ENCODE peak calls at places on chromosomes 7 and 10, in four cellular contexts. V is GM12878, O is K562, I is HL-60. E is an unnamed sample.

GRCh38 chr10:86047588-86047987 is 319.0 kb downstream of the GRID1 start:
- DNase-seq in V (peak; percentile 24), O (no peak), I (peak; percentile 9), E (no peak)

GRCh38 chr7:20064974-20065862 is 152.0 kb downstream of the MACC1 start:
- DNase-seq in V (peak; percentile 57), O (no peak), I (no peak), E (peak; percentile 13)

GRCh38 chr7:2525161-2525930 is 5.8 kb downstream of the LFNG start:
- DNase-seq in V (no peak), O (peak; percentile 36), I (peak; percentile 67), E (no peak)

GRCh38 chr7:66076459-66077329 is 1.1 kb downstream of the ASL start:
- DNase-seq in V (no peak), O (no peak), I (peak; percentile 45), E (no peak)

GRCh38 chr7:5282464-5283316 is at the start of gene SLC29A4:
- DNase-seq in V (no peak), O (peak; percentile 73), I (no peak), E (no peak)

GRCh38 chr7:93179173-93179572 is 31.0 kb upstream of the SAMD9L start:
- DNase-seq in V (no peak), O (no peak), I (no peak), E (no peak)

GRCh38 chr7:116353614-116354013 is 143.3 kb downstream of the TES start:
- DNase-seq in V (no peak), O (no peak), I (no peak), E (no peak)

GRCh38 chr10:77613476-77614130 is 24.0 kb downstream of the KCNMA1 start:
- DNase-seq in V (no peak), O (no peak), I (no peak), E (no peak)

GRCh38 chr10:114684085-114684821 is 26.2 kb upstream of the ABLIM1 start:
- DNase-seq in V (no peak), O (no peak), I (no peak), E (no peak)

GRCh38 chr7:152050547-152050971 is 25.1 kb downstream of the GALNT11 start:
- DNase-seq in V (no peak), O (no peak), I (no peak), E (no peak)

GRCh38 chr7:106063692-106064091 is 48.4 kb downstream of the SYPL1 start:
- DNase-seq in V (no peak), O (no peak), I (no peak), E (no peak)

DNA sequence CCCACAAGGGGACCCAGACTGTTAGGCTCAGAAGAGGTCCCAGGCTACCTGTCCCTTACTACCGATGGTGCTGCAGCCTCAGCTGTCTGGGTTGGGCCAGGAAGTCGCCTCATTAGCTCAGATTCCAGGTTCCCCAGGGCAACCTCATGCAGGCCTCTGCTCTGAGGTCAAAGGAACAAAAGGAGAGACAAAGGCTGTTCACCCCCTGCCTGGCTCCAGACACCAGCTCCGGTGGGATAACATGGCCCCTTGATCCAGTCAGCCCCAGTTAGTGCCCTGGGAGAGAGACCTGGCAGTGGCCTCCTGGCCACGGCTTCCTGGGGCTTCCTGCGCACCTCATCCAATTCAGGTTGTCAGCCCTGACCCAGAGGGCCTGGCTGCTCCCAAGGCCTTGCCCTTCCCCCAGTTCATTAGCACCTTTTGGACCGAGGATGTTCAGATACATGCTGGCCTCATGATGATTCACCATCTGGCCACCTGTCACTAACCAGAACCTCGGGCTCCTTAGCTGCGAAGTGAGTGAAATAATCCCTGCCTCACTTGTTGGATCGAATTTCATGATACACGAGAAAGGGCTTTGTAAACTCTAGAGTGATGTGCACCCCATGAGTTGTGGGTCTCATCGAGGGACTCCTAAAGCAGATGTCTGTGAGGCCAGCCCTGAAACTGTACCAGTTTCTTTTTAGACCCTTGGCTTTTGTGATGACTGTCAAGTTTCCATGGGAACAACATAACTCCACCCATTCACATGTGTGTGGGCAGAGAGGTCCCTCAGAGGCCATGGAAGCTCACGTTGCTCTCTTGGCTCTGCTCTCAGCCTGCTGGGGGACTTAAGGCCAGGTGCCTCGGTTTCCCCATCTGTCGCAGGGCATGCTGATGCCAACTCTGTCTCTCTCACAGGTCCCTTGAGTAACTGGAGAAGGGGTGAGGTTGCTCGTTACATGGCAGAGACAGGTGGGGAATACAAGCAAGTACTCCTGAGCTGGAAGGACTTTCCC is 79.5 kb upstream of the PCBD1 start:
- DNase-seq in V (no peak), O (no peak), I (no peak), E (peak; percentile 52)
- TF ChIP-seq SPI1 in V (no peak), O (no peak), I (no peak), E (no peak)

GRCh38 chr7:68185641-68186040 is 1189.0 kb downstream of the TYW1 start:
- DNase-seq in V (no peak), O (no peak), I (no peak), E (no peak)
- TF ChIP-seq SPI1 in V (no peak), O (no peak), I (no peak), E (no peak)

DNA sequence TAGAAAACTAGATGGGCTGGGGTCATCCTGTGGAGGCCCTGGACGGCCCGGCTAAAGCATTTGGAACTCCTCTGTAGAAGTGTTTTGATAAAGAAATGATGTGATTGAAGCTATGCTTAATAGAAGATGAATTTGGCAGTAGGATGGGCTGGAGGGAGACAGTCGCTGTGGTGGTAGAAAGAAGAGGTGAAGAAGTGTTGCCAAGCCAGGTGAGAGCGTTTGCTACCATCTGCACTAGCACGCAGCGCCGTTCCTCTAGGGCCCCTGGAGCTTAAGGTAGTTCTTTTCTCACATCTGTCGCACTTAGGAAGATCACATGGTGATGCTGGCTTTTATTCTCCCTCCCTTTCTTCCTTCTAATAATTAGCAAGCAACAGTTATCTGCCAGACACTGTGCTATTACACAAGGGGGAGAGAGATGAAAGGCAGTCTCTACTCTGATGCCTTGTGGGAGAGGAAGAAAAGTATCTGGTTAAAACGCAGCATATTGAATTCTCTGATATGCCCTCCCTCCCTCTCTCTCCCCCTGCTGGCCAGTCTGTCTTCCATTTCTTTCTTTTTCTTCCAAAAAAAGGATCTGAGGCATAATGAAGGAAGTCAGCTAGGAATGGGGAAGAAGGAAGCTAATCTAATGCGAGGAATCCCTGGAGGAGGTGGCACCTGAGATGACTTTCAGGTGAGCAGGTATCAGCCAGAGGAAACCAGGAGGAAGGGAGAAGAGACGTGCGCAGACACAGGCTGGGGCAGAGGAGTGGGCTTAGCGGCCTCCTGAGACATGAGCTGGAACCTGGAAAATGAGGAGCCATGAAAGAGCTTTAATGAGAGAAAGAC is 162.3 kb upstream of the KLF14 start:
- DNase-seq in V (no peak), O (peak; percentile 48), I (peak; percentile 23), E (no peak)
- TF ChIP-seq SPI1 in V (no peak), O (peak; percentile 32), I (peak; percentile 3), E (no peak)

DNA sequence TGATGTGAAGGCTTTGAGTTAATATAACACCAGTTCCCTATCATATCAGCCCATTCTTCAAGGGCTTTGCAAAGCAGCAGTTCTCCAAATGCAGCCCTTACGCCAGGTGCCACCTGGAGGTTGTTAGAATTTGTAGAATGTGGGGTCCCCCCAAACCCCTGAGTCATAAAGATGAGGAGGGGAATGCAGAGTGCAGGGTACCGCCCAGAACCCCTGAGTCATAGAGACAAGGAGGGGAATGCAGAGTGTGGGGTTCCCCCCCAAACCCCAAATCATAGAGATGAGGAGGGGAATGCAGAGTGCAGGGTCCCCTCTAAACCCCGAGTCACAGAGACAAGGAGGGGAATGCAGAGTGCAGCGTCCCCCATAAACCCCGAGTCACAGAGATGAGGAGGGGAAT is 605.8 kb downstream of the PTPRN2 start:
- DNase-seq in V (no peak), O (no peak), I (no peak), E (no peak)
- TF ChIP-seq SPI1 in V (no peak), O (no peak), I (no peak), E (no peak)

DNA sequence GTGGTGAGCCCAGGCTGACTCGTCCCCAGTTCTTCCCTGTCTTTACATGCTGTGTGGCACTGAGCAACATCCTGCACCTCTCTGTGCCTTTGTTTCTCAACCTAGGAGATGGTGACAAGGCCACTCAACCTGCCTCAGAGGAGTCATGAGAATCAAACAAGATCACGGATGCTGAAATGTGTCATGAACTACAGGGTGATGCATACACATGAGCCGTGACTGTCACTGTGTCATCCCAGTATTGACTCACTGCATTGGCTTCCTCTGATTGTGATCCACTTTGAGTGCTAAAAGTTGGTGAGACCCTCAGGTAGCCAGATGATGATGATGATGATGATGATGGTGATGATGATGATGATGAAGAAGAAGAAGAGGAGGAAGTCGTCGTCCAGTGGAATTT is 11.5 kb downstream of the C10orf71 start:
- DNase-seq in V (no peak), O (no peak), I (no peak), E (no peak)
- TF ChIP-seq SPI1 in V (no peak), O (no peak), I (no peak), E (no peak)

GRCh38 chr10:116190883-116191282 is 82.1 kb downstream of the GFRA1 start:
- DNase-seq in V (no peak), O (no peak), I (no peak), E (no peak)
- TF ChIP-seq SPI1 in V (no peak), O (no peak), I (no peak), E (no peak)

GRCh38 chr10:10642741-10643280 is 374.9 kb upstream of the CELF2 start:
- DNase-seq in V (no peak), O (no peak), I (no peak), E (no peak)
- TF ChIP-seq SPI1 in V (no peak), O (no peak), I (no peak), E (no peak)

DNA sequence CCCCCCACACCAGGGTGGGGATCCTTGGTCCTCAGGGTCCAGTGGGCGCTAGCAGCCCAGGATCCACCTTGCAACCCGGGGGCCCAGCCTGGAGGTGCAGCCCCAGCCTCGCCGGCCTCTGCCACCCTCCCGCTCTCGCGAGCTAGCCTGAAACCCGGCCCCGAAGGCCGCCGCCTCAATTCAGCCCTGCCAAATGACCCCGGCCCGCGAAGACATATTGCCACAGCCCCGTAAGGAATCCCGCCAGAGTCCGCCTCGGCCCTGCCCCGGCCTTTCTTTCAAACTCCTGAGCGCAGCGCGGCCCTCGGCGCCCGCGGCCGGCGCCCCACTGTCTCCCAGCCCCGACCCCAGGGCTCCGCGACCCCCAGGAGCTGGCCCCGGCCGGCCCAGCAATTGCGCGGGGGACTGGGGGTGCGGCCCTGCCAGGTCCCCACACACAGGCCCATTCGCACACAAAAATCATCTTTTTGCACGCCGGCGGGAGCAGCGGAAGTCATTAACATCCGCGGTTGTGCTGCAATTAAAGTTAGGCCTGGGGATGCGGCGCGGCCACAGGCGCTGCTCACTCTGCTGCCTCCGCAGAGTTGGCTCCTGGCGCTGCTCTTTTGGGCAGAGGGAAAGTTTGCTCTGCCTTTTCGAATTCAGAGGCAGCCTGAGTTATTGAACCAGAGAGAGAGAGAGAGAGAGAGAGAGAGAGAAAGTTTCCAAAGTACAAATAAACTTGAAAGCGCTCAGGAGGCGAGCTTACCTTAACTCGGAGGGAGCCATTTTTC is 4.0 kb downstream of the HOXA5 start:
- DNase-seq in V (no peak), O (no peak), I (no peak), E (no peak)
- TF ChIP-seq SPI1 in V (no peak), O (no peak), I (no peak), E (no peak)

GRCh38 chr7:154902600-154903082 is 100.3 kb downstream of the PAXIP1 start:
- DNase-seq in V (no peak), O (no peak), I (no peak), E (no peak)
- TF ChIP-seq SPI1 in V (no peak), O (no peak), I (no peak), E (no peak)